ENCODE peak calls at places on chromosomes 7 and 10, in nine cellular contexts. One of them, this sample, is unnamed.

GRCh38 chr7:133794490-133794889 is 332.6 kb upstream of the LRGUK start:
- DNase-seq in tibial nerve: peak; percentile 29
- DNase-seq in CD8-positive, alpha-beta memory T cell: no peak
- DNase-seq in fibroblast of lung: peak; percentile 39
- DNase-seq in DND-41: no peak
- DNase-seq in brain microvascular endothelial cell: no peak
- DNase-seq in CD4-positive, alpha-beta memory T cell: no peak
- DNase-seq in dorsolateral prefrontal cortex: no peak
- DNase-seq in H1: no peak
- DNase-seq in this sample: no peak

GRCh38 chr7:148142660-148143248 is 447.8 kb upstream of the C7orf33 start:
- DNase-seq in tibial nerve: peak; percentile 51
- DNase-seq in CD8-positive, alpha-beta memory T cell: no peak
- DNase-seq in fibroblast of lung: peak; percentile 37
- DNase-seq in DND-41: peak; percentile 11
- DNase-seq in brain microvascular endothelial cell: peak; percentile 46
- DNase-seq in CD4-positive, alpha-beta memory T cell: no peak
- DNase-seq in dorsolateral prefrontal cortex: no peak
- DNase-seq in H1: no peak
- DNase-seq in this sample: no peak

GRCh38 chr10:45239642-45240041 is 75.8 kb downstream of the OR13A1 start:
- DNase-seq in tibial nerve: no peak
- DNase-seq in CD8-positive, alpha-beta memory T cell: no peak
- DNase-seq in fibroblast of lung: no peak
- DNase-seq in DND-41: no peak
- DNase-seq in brain microvascular endothelial cell: peak; percentile 37
- DNase-seq in CD4-positive, alpha-beta memory T cell: no peak
- DNase-seq in dorsolateral prefrontal cortex: no peak
- DNase-seq in H1: no peak
- DNase-seq in this sample: no peak

GRCh38 chr10:100318201-100318600 is 11.8 kb downstream of the PKD2L1 start:
- DNase-seq in tibial nerve: no peak
- DNase-seq in CD8-positive, alpha-beta memory T cell: no peak
- DNase-seq in fibroblast of lung: no peak
- DNase-seq in DND-41: no peak
- DNase-seq in brain microvascular endothelial cell: no peak
- DNase-seq in CD4-positive, alpha-beta memory T cell: no peak
- DNase-seq in dorsolateral prefrontal cortex: no peak
- DNase-seq in H1: no peak
- DNase-seq in this sample: no peak

GRCh38 chr10:13961096-13961495 is 369.6 kb downstream of the FRMD4A start:
- DNase-seq in tibial nerve: no peak
- DNase-seq in CD8-positive, alpha-beta memory T cell: no peak
- DNase-seq in fibroblast of lung: peak; percentile 92
- DNase-seq in DND-41: no peak
- DNase-seq in brain microvascular endothelial cell: peak; percentile 90
- DNase-seq in CD4-positive, alpha-beta memory T cell: no peak
- DNase-seq in dorsolateral prefrontal cortex: no peak
- DNase-seq in H1: no peak
- DNase-seq in this sample: no peak

GRCh38 chr10:63197304-63198092 is 64.4 kb downstream of the NRBF2 start:
- DNase-seq in tibial nerve: no peak
- DNase-seq in CD8-positive, alpha-beta memory T cell: no peak
- DNase-seq in fibroblast of lung: peak; percentile 97
- DNase-seq in DND-41: no peak
- DNase-seq in brain microvascular endothelial cell: peak; percentile 56
- DNase-seq in CD4-positive, alpha-beta memory T cell: no peak
- DNase-seq in dorsolateral prefrontal cortex: no peak
- DNase-seq in H1: no peak
- DNase-seq in this sample: no peak

GRCh38 chr10:7300327-7300726 is 110.5 kb downstream of the SFMBT2 start:
- DNase-seq in tibial nerve: no peak
- DNase-seq in CD8-positive, alpha-beta memory T cell: no peak
- DNase-seq in fibroblast of lung: peak; percentile 61
- DNase-seq in DND-41: no peak
- DNase-seq in brain microvascular endothelial cell: no peak
- DNase-seq in CD4-positive, alpha-beta memory T cell: no peak
- DNase-seq in dorsolateral prefrontal cortex: no peak
- DNase-seq in H1: no peak
- DNase-seq in this sample: no peak

GRCh38 chr7:66920769-66921395 is at the start of gene TMEM248:
- DNase-seq in tibial nerve: peak; percentile 88
- DNase-seq in CD8-positive, alpha-beta memory T cell: peak; percentile 90
- DNase-seq in fibroblast of lung: peak; percentile 86
- DNase-seq in DND-41: peak; percentile 92
- DNase-seq in brain microvascular endothelial cell: peak; percentile 79
- DNase-seq in CD4-positive, alpha-beta memory T cell: peak; percentile 92
- DNase-seq in dorsolateral prefrontal cortex: peak; percentile 87
- DNase-seq in H1: no peak
- DNase-seq in this sample: peak; percentile 95

GRCh38 chr7:74183142-74183541 is 9.0 kb downstream of the EIF4H start:
- DNase-seq in tibial nerve: no peak
- DNase-seq in CD8-positive, alpha-beta memory T cell: no peak
- DNase-seq in fibroblast of lung: no peak
- DNase-seq in DND-41: no peak
- DNase-seq in brain microvascular endothelial cell: no peak
- DNase-seq in CD4-positive, alpha-beta memory T cell: no peak
- DNase-seq in dorsolateral prefrontal cortex: no peak
- DNase-seq in H1: no peak
- DNase-seq in this sample: no peak

GRCh38 chr10:44733743-44734488 is 177.2 kb upstream of the TMEM72 start:
- DNase-seq in tibial nerve: no peak
- DNase-seq in CD8-positive, alpha-beta memory T cell: no peak
- DNase-seq in fibroblast of lung: no peak
- DNase-seq in DND-41: no peak
- DNase-seq in brain microvascular endothelial cell: no peak
- DNase-seq in CD4-positive, alpha-beta memory T cell: no peak
- DNase-seq in dorsolateral prefrontal cortex: no peak
- DNase-seq in H1: no peak
- DNase-seq in this sample: no peak

GRCh38 chr7:124032369-124033092 is at the start of gene TMEM229A:
- DNase-seq in tibial nerve: no peak
- DNase-seq in CD8-positive, alpha-beta memory T cell: no peak
- DNase-seq in fibroblast of lung: peak; percentile 43
- DNase-seq in DND-41: no peak
- DNase-seq in brain microvascular endothelial cell: peak; percentile 30
- DNase-seq in CD4-positive, alpha-beta memory T cell: no peak
- DNase-seq in dorsolateral prefrontal cortex: peak; percentile 59
- DNase-seq in H1: peak; percentile 44
- DNase-seq in this sample: no peak

GRCh38 chr10:99296605-99297004 is 32.6 kb upstream of the CNNM1 start:
- DNase-seq in tibial nerve: no peak
- DNase-seq in CD8-positive, alpha-beta memory T cell: no peak
- DNase-seq in fibroblast of lung: no peak
- DNase-seq in DND-41: no peak
- DNase-seq in brain microvascular endothelial cell: no peak
- DNase-seq in CD4-positive, alpha-beta memory T cell: no peak
- DNase-seq in dorsolateral prefrontal cortex: peak; percentile 29
- DNase-seq in H1: no peak
- DNase-seq in this sample: no peak

GRCh38 chr7:108368466-108368865 is 87.8 kb downstream of the NRCAM start:
- DNase-seq in tibial nerve: no peak
- DNase-seq in CD8-positive, alpha-beta memory T cell: no peak
- DNase-seq in fibroblast of lung: peak; percentile 62
- DNase-seq in DND-41: no peak
- DNase-seq in brain microvascular endothelial cell: no peak
- DNase-seq in CD4-positive, alpha-beta memory T cell: no peak
- DNase-seq in dorsolateral prefrontal cortex: no peak
- DNase-seq in H1: no peak
- DNase-seq in this sample: no peak

GRCh38 chr10:43774234-43774769 is 125.6 kb upstream of the ZNF32 start:
- DNase-seq in tibial nerve: no peak
- DNase-seq in CD8-positive, alpha-beta memory T cell: no peak
- DNase-seq in fibroblast of lung: no peak
- DNase-seq in DND-41: no peak
- DNase-seq in brain microvascular endothelial cell: no peak
- DNase-seq in CD4-positive, alpha-beta memory T cell: no peak
- DNase-seq in dorsolateral prefrontal cortex: no peak
- DNase-seq in H1: no peak
- DNase-seq in this sample: no peak

GRCh38 chr10:15046626-15047025 is 2.9 kb downstream of the OLAH start:
- DNase-seq in tibial nerve: no peak
- DNase-seq in CD8-positive, alpha-beta memory T cell: no peak
- DNase-seq in fibroblast of lung: peak; percentile 70
- DNase-seq in DND-41: no peak
- DNase-seq in brain microvascular endothelial cell: peak; percentile 79
- DNase-seq in CD4-positive, alpha-beta memory T cell: no peak
- DNase-seq in dorsolateral prefrontal cortex: no peak
- DNase-seq in H1: no peak
- DNase-seq in this sample: no peak

DNA sequence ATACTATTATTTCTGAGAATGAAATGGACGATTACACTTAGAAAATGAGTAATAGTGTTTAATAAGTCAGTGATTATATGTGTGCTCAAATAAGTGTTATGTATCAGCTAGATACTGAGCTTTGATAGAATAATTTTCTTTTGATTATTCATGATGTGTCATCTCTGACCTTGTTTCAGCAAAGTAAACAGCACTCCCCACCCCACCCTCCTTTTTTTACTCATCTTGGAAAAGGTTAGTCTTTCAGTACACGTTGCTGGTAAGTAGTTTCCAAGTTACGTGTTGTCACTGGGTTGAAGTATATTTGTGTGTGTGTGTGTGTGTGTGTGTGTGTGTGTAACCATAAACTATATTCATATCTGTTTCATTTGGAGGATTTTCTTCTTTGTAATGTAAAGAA is 84.1 kb downstream of the GNAI1 start:
- DNase-seq in tibial nerve: no peak
- DNase-seq in CD8-positive, alpha-beta memory T cell: no peak
- DNase-seq in fibroblast of lung: peak; percentile 74
- DNase-seq in DND-41: no peak
- DNase-seq in brain microvascular endothelial cell: peak; percentile 78
- DNase-seq in CD4-positive, alpha-beta memory T cell: no peak
- DNase-seq in dorsolateral prefrontal cortex: no peak
- DNase-seq in H1: no peak
- DNase-seq in this sample: no peak
- H3K27ac ChIP-seq in tibial nerve: no peak overlapping the region
- H3K27ac ChIP-seq in CD8-positive, alpha-beta memory T cell: no peak overlapping the region
- H3K27ac ChIP-seq in fibroblast of lung: peak overlapping the region; percentile 39
- H3K27ac ChIP-seq in DND-41: no peak overlapping the region
- H3K27ac ChIP-seq in brain microvascular endothelial cell: no peak overlapping the region
- H3K27ac ChIP-seq in CD4-positive, alpha-beta memory T cell: no peak overlapping the region
- H3K27ac ChIP-seq in dorsolateral prefrontal cortex: peak overlapping the region; percentile 70
- H3K27ac ChIP-seq in H1: no peak overlapping the region
- H3K27ac ChIP-seq in this sample: no peak overlapping the region

DNA sequence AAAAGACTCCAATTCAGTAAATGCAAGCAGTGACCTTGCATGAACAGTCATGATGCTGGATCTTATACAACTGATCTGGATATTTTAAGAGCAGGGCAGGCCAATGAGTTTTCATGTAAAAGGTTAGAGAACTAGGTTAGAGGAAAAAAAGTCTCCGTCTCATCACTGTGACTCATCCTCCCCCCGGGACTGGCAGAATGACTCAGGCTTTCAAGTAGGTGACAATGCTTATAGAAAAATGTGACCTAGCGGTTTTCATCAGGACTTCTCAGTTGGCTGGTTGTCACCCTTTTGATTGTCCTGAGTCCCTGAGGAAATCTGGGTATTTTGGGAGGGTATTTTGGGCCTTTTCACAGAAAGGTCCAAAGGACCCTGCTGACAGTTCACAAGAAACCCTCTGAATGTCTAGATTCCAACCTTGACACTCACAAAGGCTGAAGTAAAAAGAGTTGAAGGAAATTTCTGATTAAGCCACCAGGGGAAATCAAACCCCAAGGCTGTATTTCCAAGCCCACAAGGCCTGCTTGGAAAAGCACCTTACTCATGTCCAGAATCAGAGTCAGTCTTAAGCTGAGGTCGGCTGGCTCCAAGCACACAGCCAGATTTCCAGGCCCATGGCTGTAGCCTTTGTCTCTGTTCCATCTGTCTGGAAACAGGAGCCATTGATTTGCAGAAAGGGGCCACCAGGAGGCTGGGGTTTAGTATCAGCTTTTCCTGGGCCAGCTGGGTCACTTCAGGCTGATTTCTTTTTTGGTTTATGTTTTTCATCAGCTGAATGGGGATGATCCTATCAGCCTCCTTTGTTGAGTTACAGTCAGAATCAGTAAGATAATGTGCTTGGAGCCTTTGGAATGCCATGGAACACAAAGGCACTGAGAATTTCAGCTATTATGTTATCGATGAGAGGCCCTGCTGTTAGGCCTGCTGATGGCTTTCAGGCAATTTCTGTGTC is 226.4 kb upstream of the HABP2 start:
- DNase-seq in tibial nerve: peak; percentile 56
- DNase-seq in CD8-positive, alpha-beta memory T cell: no peak
- DNase-seq in fibroblast of lung: peak; percentile 67
- DNase-seq in DND-41: peak; percentile 11
- DNase-seq in brain microvascular endothelial cell: peak; percentile 93
- DNase-seq in CD4-positive, alpha-beta memory T cell: no peak
- DNase-seq in dorsolateral prefrontal cortex: no peak
- DNase-seq in H1: peak; percentile 10
- DNase-seq in this sample: peak; percentile 77
- H3K27ac ChIP-seq in tibial nerve: peak overlapping the region; percentile 36
- H3K27ac ChIP-seq in CD8-positive, alpha-beta memory T cell: no peak overlapping the region
- H3K27ac ChIP-seq in fibroblast of lung: no peak overlapping the region
- H3K27ac ChIP-seq in DND-41: no peak overlapping the region
- H3K27ac ChIP-seq in brain microvascular endothelial cell: peak overlapping the region; percentile 68
- H3K27ac ChIP-seq in CD4-positive, alpha-beta memory T cell: no peak overlapping the region
- H3K27ac ChIP-seq in dorsolateral prefrontal cortex: no peak overlapping the region
- H3K27ac ChIP-seq in H1: no peak overlapping the region
- H3K27ac ChIP-seq in this sample: peak overlapping the region; percentile 69

DNA sequence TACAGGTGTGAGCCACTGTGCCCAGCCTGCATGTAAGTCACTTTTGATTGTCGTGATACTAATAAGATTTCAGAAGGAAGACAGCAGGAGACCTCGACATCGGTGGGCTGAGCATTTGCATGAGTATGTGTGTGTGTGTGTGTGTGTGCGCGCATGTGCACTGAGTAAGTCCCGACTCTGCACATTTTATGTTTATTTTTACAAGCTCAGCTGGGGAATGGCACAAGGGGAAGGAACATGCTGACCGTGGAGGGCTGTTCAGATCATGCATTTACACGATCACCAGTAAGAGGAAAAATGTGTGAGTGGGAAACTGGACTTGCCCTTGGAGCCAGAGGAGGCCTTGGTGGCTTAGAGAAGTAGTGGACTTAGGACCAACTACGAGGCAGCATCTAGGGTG is 41.4 kb downstream of the IL2RA start:
- DNase-seq in tibial nerve: peak; percentile 22
- DNase-seq in CD8-positive, alpha-beta memory T cell: no peak
- DNase-seq in fibroblast of lung: peak; percentile 18
- DNase-seq in DND-41: no peak
- DNase-seq in brain microvascular endothelial cell: peak; percentile 11
- DNase-seq in CD4-positive, alpha-beta memory T cell: no peak
- DNase-seq in dorsolateral prefrontal cortex: no peak
- DNase-seq in H1: no peak
- DNase-seq in this sample: no peak
- H3K27ac ChIP-seq in tibial nerve: no peak overlapping the region
- H3K27ac ChIP-seq in CD8-positive, alpha-beta memory T cell: no peak overlapping the region
- H3K27ac ChIP-seq in fibroblast of lung: no peak overlapping the region
- H3K27ac ChIP-seq in DND-41: no peak overlapping the region
- H3K27ac ChIP-seq in brain microvascular endothelial cell: no peak overlapping the region
- H3K27ac ChIP-seq in CD4-positive, alpha-beta memory T cell: no peak overlapping the region
- H3K27ac ChIP-seq in dorsolateral prefrontal cortex: no peak overlapping the region
- H3K27ac ChIP-seq in H1: no peak overlapping the region
- H3K27ac ChIP-seq in this sample: no peak overlapping the region

DNA sequence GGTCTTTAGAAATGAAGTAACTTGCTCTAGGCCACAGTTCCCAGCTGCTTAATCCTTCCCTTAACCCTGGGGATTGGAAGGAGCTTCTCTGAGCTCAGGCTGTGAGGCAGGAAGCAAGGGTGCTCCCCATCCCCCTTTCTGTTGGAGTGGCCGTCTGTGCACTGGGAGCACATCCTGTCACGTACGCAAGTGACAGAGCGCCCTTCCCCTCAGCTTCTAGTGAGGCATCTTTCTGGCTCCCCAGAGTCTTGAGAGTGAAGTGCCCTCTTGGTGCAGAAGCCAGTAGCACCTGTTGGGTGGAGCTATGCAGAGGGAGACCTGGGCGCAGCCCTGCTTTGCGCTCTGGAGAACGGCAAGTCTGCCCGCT is 47.8 kb downstream of the SHH start:
- DNase-seq in tibial nerve: no peak
- DNase-seq in CD8-positive, alpha-beta memory T cell: peak; percentile 34
- DNase-seq in fibroblast of lung: no peak
- DNase-seq in DND-41: peak; percentile 84
- DNase-seq in brain microvascular endothelial cell: no peak
- DNase-seq in CD4-positive, alpha-beta memory T cell: peak; percentile 19
- DNase-seq in dorsolateral prefrontal cortex: no peak
- DNase-seq in H1: no peak
- DNase-seq in this sample: no peak
- H3K27ac ChIP-seq in tibial nerve: peak overlapping the region; percentile 50
- H3K27ac ChIP-seq in CD8-positive, alpha-beta memory T cell: peak overlapping the region; percentile 60
- H3K27ac ChIP-seq in fibroblast of lung: peak overlapping the region; percentile 55
- H3K27ac ChIP-seq in DND-41: peak overlapping the region; percentile 97
- H3K27ac ChIP-seq in brain microvascular endothelial cell: peak overlapping the region; percentile 93
- H3K27ac ChIP-seq in CD4-positive, alpha-beta memory T cell: peak overlapping the region; percentile 51
- H3K27ac ChIP-seq in dorsolateral prefrontal cortex: no peak overlapping the region
- H3K27ac ChIP-seq in H1: no peak overlapping the region
- H3K27ac ChIP-seq in this sample: no peak overlapping the region